ENCODE peak calls at places on chromosome 13, in five cellular contexts. J, Y, H, K and L are unnamed samples.

GRCh38 chr13:97982286-97982685 is 28.8 kb downstream of the IPO5 start:
- DNase-seq in J (no peak), Y (no peak), H (no peak), K (no peak), L (no peak)

GRCh38 chr13:23811366-23812027 is 77.7 kb downstream of the MIPEP start:
- DNase-seq in J (no peak), Y (peak), H (no peak), K (no peak), L (no peak)

GRCh38 chr13:106033634-106034033 is 501.8 kb downstream of the EFNB2 start:
- DNase-seq in J (no peak), Y (peak), H (peak), K (no peak), L (no peak)

GRCh38 chr13:22091971-22092300 is 421.1 kb downstream of the FGF9 start:
- DNase-seq in J (no peak), Y (no peak), H (no peak), K (no peak), L (no peak)

GRCh38 chr13:78022164-78022877 is 103.7 kb upstream of the EDNRB start:
- DNase-seq in J (no peak), Y (peak), H (peak), K (no peak), L (no peak)

GRCh38 chr13:19075418-19075817 is 106.2 kb downstream of the TUBA3C start:
- DNase-seq in J (peak), Y (no peak), H (no peak), K (no peak), L (no peak)

GRCh38 chr13:79674765-79675515 is 194.0 kb downstream of the NDFIP2 start:
- DNase-seq in J (no peak), Y (peak), H (no peak), K (no peak), L (no peak)

GRCh38 chr13:45206340-45206739 is 5.5 kb upstream of the KCTD4 start:
- DNase-seq in J (no peak), Y (peak), H (peak), K (no peak), L (no peak)

GRCh38 chr13:27450921-27451461 is 627 bp upstream of the MTIF3 start:
- DNase-seq in J (no peak), Y (peak), H (peak), K (no peak), L (peak)

GRCh38 chr13:51636349-51636890 is 52.2 kb downstream of the WDFY2 start:
- DNase-seq in J (no peak), Y (no peak), H (peak), K (no peak), L (no peak)

GRCh38 chr13:112843392-112844250 is 125.4 kb upstream of the MCF2L start:
- DNase-seq in J (no peak), Y (no peak), H (no peak), K (no peak), L (no peak)

GRCh38 chr13:113767366-113767765 is 8.3 kb downstream of the TMEM255B start:
- DNase-seq in J (no peak), Y (no peak), H (no peak), K (no peak), L (no peak)

GRCh38 chr13:36981156-36981743 is 17.9 kb downstream of the ALG5 start:
- DNase-seq in J (no peak), Y (peak), H (peak), K (no peak), L (no peak)

DNA sequence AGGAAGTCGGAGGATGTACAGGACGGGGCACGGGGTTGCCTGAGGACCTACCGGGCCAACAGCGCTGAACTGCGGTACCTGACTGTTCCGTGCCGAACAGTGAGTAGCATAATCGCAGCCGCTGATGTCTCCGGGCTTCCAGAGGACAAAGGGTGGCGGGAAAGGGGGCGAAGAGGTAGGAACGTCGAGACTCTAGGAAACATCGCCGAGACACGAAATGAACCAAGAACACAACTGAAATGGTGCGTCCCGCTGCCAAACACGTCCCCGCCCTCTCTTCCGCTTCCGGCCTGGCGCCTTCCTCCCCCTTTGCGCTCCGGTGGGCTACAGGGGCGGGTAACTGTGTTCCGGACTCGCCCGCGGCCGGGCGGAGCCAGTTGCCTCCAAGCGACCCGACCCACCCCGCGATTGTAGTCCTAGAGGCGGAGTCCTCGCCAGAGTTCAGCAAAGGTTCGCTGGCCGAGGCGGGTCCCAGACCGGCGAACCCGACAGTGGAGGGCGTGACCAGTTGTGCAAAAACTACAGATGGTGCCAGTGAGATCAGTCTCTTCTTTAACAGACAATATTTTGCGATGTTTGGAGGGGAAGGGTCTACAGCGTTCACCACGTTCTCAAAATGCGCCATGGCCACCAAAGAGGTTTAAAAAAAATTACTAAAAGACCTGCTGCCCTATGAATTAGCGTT is at the start of gene MRPS31:
- DNase-seq in J (peak), Y (peak), H (peak), K (peak), L (peak)
- TF ChIP-seq CTCF in J (no peak), Y (peak), H (peak), K (no peak), L (no peak)

GRCh38 chr13:38637576-38637975 is 49.3 kb upstream of the FREM2 start:
- DNase-seq in J (no peak), Y (peak), H (no peak), K (no peak), L (no peak)

GRCh38 chr13:38636756-38637155 is 50.1 kb upstream of the FREM2 start:
- DNase-seq in J (no peak), Y (peak), H (no peak), K (no peak), L (peak)

GRCh38 chr13:38630780-38631179 is 56.1 kb upstream of the FREM2 start:
- DNase-seq in J (no peak), Y (peak), H (no peak), K (no peak), L (no peak)

GRCh38 chr13:38636106-38636505 is 50.8 kb upstream of the FREM2 start:
- DNase-seq in J (no peak), Y (no peak), H (no peak), K (no peak), L (no peak)

GRCh38 chr13:38635030-38635429 is 51.8 kb upstream of the FREM2 start:
- DNase-seq in J (no peak), Y (no peak), H (no peak), K (no peak), L (no peak)
- TF ChIP-seq CTCF in J (no peak), Y (no peak), H (no peak), K (peak), L (no peak)

DNA sequence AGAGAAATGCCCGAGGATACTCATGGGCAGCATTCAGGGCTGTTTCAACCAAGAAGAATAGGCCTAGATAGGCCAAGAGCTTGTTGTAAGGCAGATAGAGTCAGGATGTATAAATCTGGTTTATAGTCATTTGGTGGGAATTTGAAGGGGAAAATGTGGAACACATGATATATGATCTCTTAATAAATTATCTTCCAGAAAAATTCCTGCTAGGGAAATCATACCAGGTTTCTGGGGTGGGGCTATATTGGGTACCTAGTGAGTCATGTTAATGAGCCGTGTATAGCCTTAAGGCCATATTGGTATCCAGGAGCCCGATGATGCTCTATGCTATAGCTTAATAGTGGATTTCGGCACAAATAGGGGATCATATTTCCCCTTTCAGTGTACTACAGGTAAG is 51.5 kb upstream of the HTR2A start:
- DNase-seq in J (no peak), Y (peak), H (no peak), K (no peak), L (no peak)
- TF ChIP-seq CTCF in J (no peak), Y (no peak), H (no peak), K (no peak), L (no peak)

DNA sequence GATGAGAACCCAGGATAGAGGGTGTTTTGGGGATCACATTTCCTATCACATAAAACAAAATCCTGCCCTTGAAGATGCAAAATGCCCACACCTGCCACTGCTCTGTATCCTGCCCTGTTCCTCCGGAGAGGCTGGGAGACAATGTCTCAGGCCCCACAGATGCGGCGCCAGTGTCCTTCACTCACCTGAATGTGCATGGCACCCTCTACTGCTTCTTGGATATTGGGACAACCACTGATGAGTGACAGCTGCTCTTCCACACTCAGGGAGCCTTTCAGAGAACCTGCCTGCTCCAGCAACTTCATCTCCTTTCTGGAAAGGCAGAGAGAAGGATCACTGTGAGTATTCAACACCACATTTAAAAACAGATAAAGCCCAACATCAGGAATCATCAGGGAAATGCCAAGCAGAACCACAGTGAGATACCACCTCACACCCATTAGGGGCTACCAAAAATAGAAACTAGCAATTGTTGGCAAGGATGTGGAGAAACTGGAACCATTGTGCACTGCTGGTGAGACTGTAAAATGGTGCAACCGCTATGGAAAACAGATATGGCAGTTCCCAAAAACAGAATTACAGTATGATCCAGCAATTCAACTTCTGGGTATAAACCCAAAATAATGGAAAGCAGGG is 36.4 kb downstream of the CRYL1 start:
- DNase-seq in J (no peak), Y (peak), H (peak), K (no peak), L (peak)
- TF ChIP-seq CTCF in J (no peak), Y (peak), H (peak), K (no peak), L (peak)

DNA sequence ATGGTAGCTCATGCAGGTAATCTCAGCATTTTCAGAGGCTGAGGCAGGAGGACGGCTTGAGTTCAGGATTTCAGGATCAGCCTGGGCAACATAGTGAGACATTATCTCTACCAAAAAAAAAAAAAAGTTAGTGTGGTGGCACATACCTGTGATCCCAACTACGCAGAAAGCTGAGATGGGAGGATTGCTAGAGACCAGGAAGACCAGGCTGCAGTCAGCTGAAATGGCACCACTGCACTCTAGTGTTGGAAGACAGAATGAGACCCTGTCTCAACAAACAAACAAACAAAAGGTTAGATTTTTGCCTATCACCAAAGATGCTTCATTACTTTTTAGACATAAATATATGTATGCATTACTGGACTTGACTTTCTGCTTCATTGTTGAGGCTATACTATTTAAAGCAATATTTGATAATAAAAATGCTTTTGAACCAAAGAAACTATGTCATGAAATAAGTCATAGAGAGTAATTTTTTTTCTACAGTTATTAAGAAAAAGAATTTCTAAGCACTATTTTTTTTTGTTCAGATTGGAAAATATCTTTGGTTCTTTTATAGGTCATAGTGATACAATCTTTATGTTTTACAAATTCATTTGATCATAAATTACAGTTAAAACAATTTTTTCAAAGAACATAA is 1180.1 kb upstream of the ATXN8OS start:
- DNase-seq in J (no peak), Y (peak), H (peak), K (peak), L (peak)
- TF ChIP-seq CTCF in J (peak), Y (peak), H (peak), K (peak), L (no peak)

DNA sequence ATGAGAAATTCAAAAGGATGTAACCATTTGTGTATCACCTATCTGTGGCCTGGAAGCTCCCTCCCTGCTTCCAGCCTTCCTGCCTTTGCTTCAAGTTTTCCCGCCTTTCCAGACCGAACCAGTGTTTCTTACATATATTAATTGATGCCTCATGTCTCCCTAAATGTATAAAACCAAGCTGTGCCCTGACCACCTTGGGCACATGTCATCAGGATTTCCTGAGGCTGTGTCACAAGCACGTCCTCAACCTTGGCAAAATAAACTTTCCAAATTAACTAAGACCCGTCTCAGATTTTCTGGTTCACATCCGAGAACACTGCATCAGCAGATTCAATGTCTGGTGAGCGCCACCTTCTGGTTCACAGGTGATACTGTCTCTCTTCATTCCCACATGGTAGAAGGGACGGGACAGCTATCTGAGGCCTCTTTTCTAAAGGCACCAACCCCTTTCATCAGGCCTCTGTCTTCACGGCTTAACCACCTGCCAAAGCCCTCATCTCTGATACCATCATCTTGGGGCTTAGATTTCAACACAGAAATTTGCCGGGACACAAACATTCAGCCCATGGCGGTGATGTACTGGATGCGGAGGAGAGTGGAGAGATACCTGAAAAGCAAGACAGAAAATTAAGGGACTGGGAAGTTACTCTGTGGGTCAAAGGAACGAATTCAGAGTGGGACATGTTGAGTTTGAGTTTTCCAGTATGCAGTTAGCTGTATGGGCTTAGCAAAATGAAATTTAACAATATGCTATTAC is 58.7 kb upstream of the PABPC3 start:
- DNase-seq in J (no peak), Y (peak), H (peak), K (peak), L (peak)
- TF ChIP-seq CTCF in J (peak), Y (peak), H (peak), K (peak), L (peak)

DNA sequence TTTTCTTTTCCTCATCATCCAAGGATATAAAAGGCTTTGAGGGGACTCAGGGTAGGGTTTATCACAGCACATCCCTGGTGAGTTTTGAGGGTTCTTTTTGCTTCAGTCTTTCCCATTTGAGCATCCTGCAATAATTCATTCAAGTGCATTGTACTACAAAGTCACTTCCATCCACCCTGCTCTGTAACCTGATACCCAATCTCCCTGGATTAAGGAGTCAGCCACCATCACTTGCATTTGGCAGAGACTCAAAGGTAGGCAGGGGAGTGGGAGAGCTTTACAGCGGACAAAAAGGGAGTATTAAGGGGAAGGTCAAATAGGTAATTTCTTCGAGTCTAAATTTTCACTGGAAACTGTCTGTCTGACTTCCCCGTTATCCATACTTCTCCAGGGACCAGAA is 216.1 kb upstream of the TMTC4 start:
- DNase-seq in J (no peak), Y (no peak), H (no peak), K (no peak), L (no peak)
- TF ChIP-seq CTCF in J (no peak), Y (no peak), H (no peak), K (no peak), L (no peak)

GRCh38 chr13:54950546-54950945 is 1921.9 kb downstream of the OLFM4 start:
- DNase-seq in J (no peak), Y (no peak), H (no peak), K (no peak), L (no peak)
- TF ChIP-seq CTCF in J (no peak), Y (no peak), H (no peak), K (peak), L (no peak)